ENCODE peak calls at places on chromosomes 2 and 18, in ten cellular contexts. One of them, this sample, is unnamed.

GRCh38 chr2:120422761-120423160 is 76.8 kb downstream of the INHBB start:
- DNase-seq in transverse colon: no peak
- DNase-seq in astrocyte of the spinal cord: no peak
- DNase-seq in OCI-LY7: no peak
- DNase-seq in kidney: no peak
- DNase-seq in choroid plexus epithelial cell: no peak
- DNase-seq in fibroblast of lung: no peak
- DNase-seq in astrocyte of the cerebellum: no peak
- DNase-seq in cardiac fibroblast: no peak
- DNase-seq in cardiac muscle cell: no peak
- DNase-seq in this sample: no peak

GRCh38 chr2:23586691-23587090 is 201.7 kb downstream of the KLHL29 start:
- DNase-seq in transverse colon: no peak
- DNase-seq in astrocyte of the spinal cord: no peak
- DNase-seq in astrocyte of the cerebellum: no peak
- DNase-seq in choroid plexus epithelial cell: no peak
- DNase-seq in kidney: peak; percentile 43
- DNase-seq in fibroblast of lung: no peak
- DNase-seq in cardiac fibroblast: no peak
- DNase-seq in cardiac muscle cell: no peak
- DNase-seq in OCI-LY7: no peak
- DNase-seq in this sample: no peak

GRCh38 chr18:10973579-10974260 is 175.6 kb downstream of the PIEZO2 start:
- DNase-seq in OCI-LY7: no peak
- DNase-seq in astrocyte of the cerebellum: peak; percentile 12
- DNase-seq in cardiac fibroblast: peak; percentile 12
- DNase-seq in fibroblast of lung: peak; percentile 49
- DNase-seq in astrocyte of the spinal cord: no peak
- DNase-seq in transverse colon: no peak
- DNase-seq in choroid plexus epithelial cell: peak; percentile 28
- DNase-seq in kidney: no peak
- DNase-seq in cardiac muscle cell: peak; percentile 61
- DNase-seq in this sample: peak; percentile 29

GRCh38 chr2:42090216-42090615 is 42.4 kb downstream of the PKDCC start:
- DNase-seq in OCI-LY7: no peak
- DNase-seq in cardiac muscle cell: no peak
- DNase-seq in choroid plexus epithelial cell: no peak
- DNase-seq in transverse colon: no peak
- DNase-seq in kidney: no peak
- DNase-seq in cardiac fibroblast: no peak
- DNase-seq in astrocyte of the spinal cord: no peak
- DNase-seq in astrocyte of the cerebellum: no peak
- DNase-seq in fibroblast of lung: no peak
- DNase-seq in this sample: no peak

GRCh38 chr18:79526468-79527460 is 131.0 kb downstream of the NFATC1 start:
- DNase-seq in astrocyte of the cerebellum: no peak
- DNase-seq in kidney: peak; percentile 73
- DNase-seq in cardiac fibroblast: no peak
- DNase-seq in OCI-LY7: peak; percentile 54
- DNase-seq in choroid plexus epithelial cell: no peak
- DNase-seq in astrocyte of the spinal cord: no peak
- DNase-seq in fibroblast of lung: no peak
- DNase-seq in cardiac muscle cell: peak; percentile 46
- DNase-seq in transverse colon: peak; percentile 6
- DNase-seq in this sample: peak; percentile 24

GRCh38 chr2:206031162-206031784 is 54.7 kb downstream of the INO80D start:
- DNase-seq in kidney: no peak
- DNase-seq in cardiac muscle cell: peak; percentile 27
- DNase-seq in astrocyte of the spinal cord: peak; percentile 23
- DNase-seq in fibroblast of lung: peak; percentile 11
- DNase-seq in transverse colon: no peak
- DNase-seq in choroid plexus epithelial cell: no peak
- DNase-seq in astrocyte of the cerebellum: no peak
- DNase-seq in cardiac fibroblast: peak; percentile 61
- DNase-seq in OCI-LY7: no peak
- DNase-seq in this sample: no peak

GRCh38 chr18:44901283-44901682 is 220.6 kb downstream of the SETBP1 start:
- DNase-seq in transverse colon: no peak
- DNase-seq in kidney: no peak
- DNase-seq in astrocyte of the spinal cord: no peak
- DNase-seq in choroid plexus epithelial cell: peak; percentile 12
- DNase-seq in cardiac muscle cell: no peak
- DNase-seq in astrocyte of the cerebellum: no peak
- DNase-seq in fibroblast of lung: no peak
- DNase-seq in cardiac fibroblast: peak; percentile 27
- DNase-seq in OCI-LY7: no peak
- DNase-seq in this sample: no peak

GRCh38 chr2:47521666-47522285 is 118.8 kb downstream of the MSH2 start:
- DNase-seq in fibroblast of lung: no peak
- DNase-seq in cardiac muscle cell: no peak
- DNase-seq in choroid plexus epithelial cell: no peak
- DNase-seq in astrocyte of the spinal cord: no peak
- DNase-seq in transverse colon: no peak
- DNase-seq in astrocyte of the cerebellum: no peak
- DNase-seq in kidney: no peak
- DNase-seq in OCI-LY7: peak; percentile 76
- DNase-seq in cardiac fibroblast: no peak
- DNase-seq in this sample: no peak

GRCh38 chr2:212311807-212312404 is 226.7 kb downstream of the ERBB4 start:
- DNase-seq in OCI-LY7: no peak
- DNase-seq in astrocyte of the cerebellum: no peak
- DNase-seq in kidney: no peak
- DNase-seq in cardiac muscle cell: no peak
- DNase-seq in fibroblast of lung: no peak
- DNase-seq in transverse colon: no peak
- DNase-seq in choroid plexus epithelial cell: no peak
- DNase-seq in cardiac fibroblast: no peak
- DNase-seq in astrocyte of the spinal cord: no peak
- DNase-seq in this sample: no peak
- H3K4me3 ChIP-seq in OCI-LY7: no peak overlapping the region
- H3K4me3 ChIP-seq in astrocyte of the cerebellum: no peak overlapping the region
- H3K4me3 ChIP-seq in kidney: no peak overlapping the region
- H3K4me3 ChIP-seq in cardiac muscle cell: no peak overlapping the region
- H3K4me3 ChIP-seq in fibroblast of lung: no peak overlapping the region
- H3K4me3 ChIP-seq in transverse colon: no peak overlapping the region
- H3K4me3 ChIP-seq in choroid plexus epithelial cell: no peak overlapping the region
- H3K4me3 ChIP-seq in cardiac fibroblast: no peak overlapping the region
- H3K4me3 ChIP-seq in astrocyte of the spinal cord: no peak overlapping the region
- H3K4me3 ChIP-seq in this sample: no peak overlapping the region

DNA sequence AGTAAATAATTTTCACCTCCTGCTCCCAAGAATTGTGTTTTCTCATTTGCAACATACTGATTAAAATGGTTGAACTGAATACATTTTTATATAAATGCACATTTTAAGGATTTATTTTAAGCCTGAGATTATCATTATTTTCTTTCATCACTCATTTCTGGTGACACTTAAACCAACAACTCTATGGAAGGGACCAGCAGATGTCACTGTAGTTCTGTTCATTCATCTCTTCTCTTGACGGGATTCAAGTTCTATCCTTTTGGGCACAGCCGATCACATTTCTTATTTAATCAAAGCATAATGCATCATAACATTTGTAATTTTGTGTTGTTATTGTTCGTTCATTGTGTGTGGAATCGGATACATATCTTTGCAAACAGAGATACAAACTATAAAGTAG is 417.9 kb downstream of the HRH4 start:
- DNase-seq in cardiac fibroblast: peak; percentile 61
- DNase-seq in choroid plexus epithelial cell: peak; percentile 72
- DNase-seq in astrocyte of the spinal cord: peak; percentile 58
- DNase-seq in OCI-LY7: peak; percentile 61
- DNase-seq in fibroblast of lung: peak; percentile 80
- DNase-seq in transverse colon: no peak
- DNase-seq in kidney: no peak
- DNase-seq in astrocyte of the cerebellum: peak; percentile 49
- DNase-seq in cardiac muscle cell: peak; percentile 67
- DNase-seq in this sample: peak; percentile 67
- TF ChIP-seq CTCF in cardiac fibroblast: peak; percentile 27
- TF ChIP-seq CTCF in choroid plexus epithelial cell: peak; percentile 55
- TF ChIP-seq CTCF in astrocyte of the spinal cord: peak; percentile 51
- TF ChIP-seq CTCF in OCI-LY7: peak; percentile 92
- TF ChIP-seq CTCF in fibroblast of lung: peak; percentile 55
- TF ChIP-seq CTCF in transverse colon: peak; percentile 51
- TF ChIP-seq CTCF in kidney: peak; percentile 29
- TF ChIP-seq CTCF in astrocyte of the cerebellum: peak; percentile 54
- TF ChIP-seq CTCF in cardiac muscle cell: peak; percentile 48
- TF ChIP-seq CTCF in this sample: peak; percentile 61

GRCh38 chr2:200252661-200253067 is 53.8 kb upstream of the SPATS2L start:
- DNase-seq in cardiac muscle cell: peak; percentile 75
- DNase-seq in choroid plexus epithelial cell: peak; percentile 77
- DNase-seq in cardiac fibroblast: peak; percentile 89
- DNase-seq in OCI-LY7: no peak
- DNase-seq in kidney: no peak
- DNase-seq in astrocyte of the cerebellum: no peak
- DNase-seq in astrocyte of the spinal cord: peak; percentile 74
- DNase-seq in fibroblast of lung: peak; percentile 87
- DNase-seq in transverse colon: no peak
- DNase-seq in this sample: peak; percentile 85

GRCh38 chr2:200242553-200242952 is 63.9 kb upstream of the SPATS2L start:
- DNase-seq in cardiac fibroblast: no peak
- DNase-seq in choroid plexus epithelial cell: no peak
- DNase-seq in astrocyte of the cerebellum: no peak
- DNase-seq in cardiac muscle cell: no peak
- DNase-seq in astrocyte of the spinal cord: no peak
- DNase-seq in kidney: no peak
- DNase-seq in OCI-LY7: no peak
- DNase-seq in transverse colon: no peak
- DNase-seq in fibroblast of lung: no peak
- DNase-seq in this sample: no peak

GRCh38 chr2:200247494-200247893 is 59.0 kb upstream of the SPATS2L start:
- DNase-seq in choroid plexus epithelial cell: peak; percentile 78
- DNase-seq in fibroblast of lung: peak; percentile 69
- DNase-seq in cardiac muscle cell: no peak
- DNase-seq in astrocyte of the spinal cord: peak; percentile 57
- DNase-seq in OCI-LY7: no peak
- DNase-seq in kidney: no peak
- DNase-seq in transverse colon: no peak
- DNase-seq in cardiac fibroblast: peak; percentile 74
- DNase-seq in astrocyte of the cerebellum: peak; percentile 20
- DNase-seq in this sample: peak; percentile 46
- H3K4me3 ChIP-seq in choroid plexus epithelial cell: no peak overlapping the region
- H3K4me3 ChIP-seq in fibroblast of lung: no peak overlapping the region
- H3K4me3 ChIP-seq in cardiac muscle cell: no peak overlapping the region
- H3K4me3 ChIP-seq in astrocyte of the spinal cord: no peak overlapping the region
- H3K4me3 ChIP-seq in OCI-LY7: no peak overlapping the region
- H3K4me3 ChIP-seq in kidney: no peak overlapping the region
- H3K4me3 ChIP-seq in transverse colon: no peak overlapping the region
- H3K4me3 ChIP-seq in cardiac fibroblast: no peak overlapping the region
- H3K4me3 ChIP-seq in astrocyte of the cerebellum: no peak overlapping the region
- H3K4me3 ChIP-seq in this sample: no peak overlapping the region

DNA sequence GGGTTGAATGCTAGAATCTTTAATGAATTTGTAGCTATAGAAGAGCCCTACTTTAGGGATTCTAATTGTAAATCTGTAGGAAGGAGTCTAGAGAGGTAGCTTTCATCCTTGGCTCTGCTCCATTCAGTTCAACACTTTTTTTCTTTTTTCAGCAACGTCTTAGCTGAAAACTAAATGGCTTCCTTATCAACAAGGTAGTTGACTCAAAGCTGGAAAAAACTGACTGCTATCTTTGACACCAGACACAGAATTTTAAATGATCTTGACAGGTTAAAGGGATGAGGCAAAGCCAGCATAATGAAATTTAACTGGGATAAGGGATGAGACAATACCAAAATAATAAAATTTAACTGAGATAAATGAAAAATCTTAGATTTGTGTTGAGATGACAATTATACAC is 54.9 kb downstream of the TMEFF2 start:
- DNase-seq in kidney: no peak
- DNase-seq in astrocyte of the spinal cord: no peak
- DNase-seq in OCI-LY7: no peak
- DNase-seq in fibroblast of lung: no peak
- DNase-seq in choroid plexus epithelial cell: no peak
- DNase-seq in astrocyte of the cerebellum: no peak
- DNase-seq in cardiac muscle cell: no peak
- DNase-seq in cardiac fibroblast: no peak
- DNase-seq in transverse colon: no peak
- DNase-seq in this sample: no peak
- TF ChIP-seq CTCF in kidney: no peak
- TF ChIP-seq CTCF in astrocyte of the spinal cord: no peak
- TF ChIP-seq CTCF in OCI-LY7: no peak
- TF ChIP-seq CTCF in fibroblast of lung: no peak
- TF ChIP-seq CTCF in choroid plexus epithelial cell: no peak
- TF ChIP-seq CTCF in astrocyte of the cerebellum: no peak
- TF ChIP-seq CTCF in cardiac muscle cell: no peak
- TF ChIP-seq CTCF in cardiac fibroblast: no peak
- TF ChIP-seq CTCF in transverse colon: no peak
- TF ChIP-seq CTCF in this sample: no peak

GRCh38 chr2:70766357-70767093 is 1.5 kb downstream of the ADD2 start:
- DNase-seq in astrocyte of the cerebellum: no peak
- DNase-seq in transverse colon: no peak
- DNase-seq in cardiac fibroblast: no peak
- DNase-seq in astrocyte of the spinal cord: no peak
- DNase-seq in choroid plexus epithelial cell: no peak
- DNase-seq in cardiac muscle cell: no peak
- DNase-seq in fibroblast of lung: no peak
- DNase-seq in OCI-LY7: no peak
- DNase-seq in kidney: no peak
- DNase-seq in this sample: no peak
- H3K4me3 ChIP-seq in astrocyte of the cerebellum: peak overlapping the region; percentile 46
- H3K4me3 ChIP-seq in transverse colon: no peak overlapping the region
- H3K4me3 ChIP-seq in cardiac fibroblast: no peak overlapping the region
- H3K4me3 ChIP-seq in astrocyte of the spinal cord: no peak overlapping the region
- H3K4me3 ChIP-seq in choroid plexus epithelial cell: no peak overlapping the region
- H3K4me3 ChIP-seq in cardiac muscle cell: peak overlapping the region; percentile 56
- H3K4me3 ChIP-seq in fibroblast of lung: peak overlapping the region; percentile 34
- H3K4me3 ChIP-seq in OCI-LY7: no peak overlapping the region
- H3K4me3 ChIP-seq in kidney: peak overlapping the region; percentile 29
- H3K4me3 ChIP-seq in this sample: no peak overlapping the region

DNA sequence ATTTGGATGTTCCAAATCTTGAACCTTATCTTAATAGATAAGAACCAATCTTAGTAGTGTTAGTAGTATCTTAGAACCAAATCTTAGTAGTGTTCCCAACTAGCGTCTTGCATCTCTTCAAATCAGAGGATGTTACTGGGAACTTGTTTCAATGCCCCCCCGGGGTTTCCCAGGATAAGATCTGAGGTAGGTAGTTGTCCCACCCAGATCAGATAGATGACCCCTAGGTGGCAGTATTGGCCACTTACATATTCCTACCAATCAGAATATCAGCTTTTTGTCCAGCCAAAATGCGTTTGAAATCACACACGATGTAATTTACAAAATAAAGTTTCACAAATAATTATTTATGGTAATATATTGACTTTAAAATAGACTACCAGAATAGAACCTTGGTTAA is 314.8 kb downstream of the MBD2 start:
- DNase-seq in choroid plexus epithelial cell: peak; percentile 70
- DNase-seq in cardiac muscle cell: no peak
- DNase-seq in kidney: no peak
- DNase-seq in astrocyte of the spinal cord: peak; percentile 39
- DNase-seq in astrocyte of the cerebellum: no peak
- DNase-seq in cardiac fibroblast: peak; percentile 66
- DNase-seq in transverse colon: no peak
- DNase-seq in fibroblast of lung: no peak
- DNase-seq in OCI-LY7: peak; percentile 41
- DNase-seq in this sample: peak; percentile 13
- TF ChIP-seq CTCF in choroid plexus epithelial cell: peak; percentile 68
- TF ChIP-seq CTCF in cardiac muscle cell: no peak
- TF ChIP-seq CTCF in kidney: peak; percentile 23
- TF ChIP-seq CTCF in astrocyte of the spinal cord: peak; percentile 58
- TF ChIP-seq CTCF in astrocyte of the cerebellum: peak; percentile 50
- TF ChIP-seq CTCF in cardiac fibroblast: peak; percentile 54
- TF ChIP-seq CTCF in transverse colon: no peak
- TF ChIP-seq CTCF in fibroblast of lung: no peak
- TF ChIP-seq CTCF in OCI-LY7: peak; percentile 79
- TF ChIP-seq CTCF in this sample: peak; percentile 38

This sample was measured in fibroblast of villous mesenchyme.